ENCODE peak calls at places on chromosome 16, in five cellular contexts. U is GOT3, H is AG04450, D is EL, B is NCI-H774. J is an unnamed sample.

GRCh38 chr16:22661161-22661647 is 150.5 kb downstream of the NPIPB5 start:
- DNase-seq in D (no peak), U (no peak), H (no peak), B (no peak), J (no peak)

GRCh38 chr16:30065943-30066881 is 652 bp downstream of the ALDOA start:
- DNase-seq in H (no peak), U (peak; percentile 69), B (no peak), D (peak; percentile 65), J (no peak)

GRCh38 chr16:51526622-51527021 is 375.6 kb upstream of the SALL1 start:
- DNase-seq in U (no peak), B (no peak), H (no peak), D (no peak), J (no peak)

GRCh38 chr16:4733211-4733742 is 794 bp downstream of the ANKS3 start:
- DNase-seq in U (no peak), B (no peak), D (no peak), H (no peak), J (no peak)

GRCh38 chr16:51071326-51071725 is 79.7 kb downstream of the SALL1 start:
- DNase-seq in H (no peak), D (no peak), B (no peak), U (no peak), J (no peak)

GRCh38 chr16:81779540-81780320 is 639 bp downstream of the PLCG2 start:
- DNase-seq in U (no peak), D (peak; percentile 8), B (no peak), H (no peak), J (peak; percentile 59)

GRCh38 chr16:16045311-16045710 is 95.9 kb downstream of the ABCC1 start:
- DNase-seq in D (no peak), H (no peak), U (no peak), B (no peak), J (no peak)

GRCh38 chr16:73028721-73029361 is 19.1 kb downstream of the ZFHX3 start:
- DNase-seq in D (no peak), U (no peak), H (no peak), B (no peak), J (no peak)

GRCh38 chr16:50296807-50297206 is 30.5 kb downstream of the ADCY7 start:
- DNase-seq in U (no peak), D (no peak), B (no peak), H (no peak), J (no peak)

GRCh38 chr16:49921106-49921505 is 65.2 kb upstream of the ZNF423 start:
- DNase-seq in H (no peak), B (no peak), D (no peak), U (no peak), J (no peak)

GRCh38 chr16:80889779-80890359 is 85.5 kb upstream of the CDYL2 start:
- DNase-seq in U (no peak), H (no peak), D (no peak), B (no peak), J (no peak)

GRCh38 chr16:85563515-85564276 is 49.4 kb upstream of the GSE1 start:
- DNase-seq in H (no peak), D (peak; percentile 61), U (no peak), B (no peak), J (no peak)

GRCh38 chr16:81748476-81749198 is 30.5 kb upstream of the PLCG2 start:
- DNase-seq in D (no peak), B (no peak), U (no peak), H (no peak), J (no peak)

GRCh38 chr16:7313170-7313569 is 19.5 kb upstream of the RBFOX1 start:
- DNase-seq in B (no peak), D (no peak), U (no peak), H (no peak), J (no peak)

GRCh38 chr16:26642047-26642664 is 424.6 kb upstream of the C16orf82 start:
- DNase-seq in B (no peak), U (no peak), D (no peak), H (no peak), J (no peak)

GRCh38 chr16:27747946-27748345 is 198.0 kb downstream of the KATNIP start:
- DNase-seq in D (no peak), U (no peak), H (no peak), B (no peak), J (no peak)